ENCODE peak calls at places on chromosomes 1 and 21, in nine cellular contexts. One of them, this sample, is unnamed.

GRCh38 chr1:146051452-146051852 is 29.9 kb upstream of the HJV start:
- DNase-seq in A172: no peak
- DNase-seq in amniotic stem cell: no peak
- DNase-seq in lower lobe of right lung: no peak
- DNase-seq in C1 segment of cervical spinal cord: no peak
- DNase-seq in NCI-H187: peak; percentile 83
- DNase-seq in CD4-positive, alpha-beta memory T cell: peak; percentile 15
- DNase-seq in fibroblast of pulmonary artery: no peak
- DNase-seq in iris pigment epithelial cell: no peak
- DNase-seq in this sample: no peak

GRCh38 chr1:2288308-2288707 is 60.2 kb downstream of the SKI start:
- DNase-seq in A172: no peak
- DNase-seq in amniotic stem cell: no peak
- DNase-seq in lower lobe of right lung: no peak
- DNase-seq in C1 segment of cervical spinal cord: no peak
- DNase-seq in NCI-H187: no peak
- DNase-seq in CD4-positive, alpha-beta memory T cell: no peak
- DNase-seq in fibroblast of pulmonary artery: no peak
- DNase-seq in iris pigment epithelial cell: no peak
- DNase-seq in this sample: no peak

GRCh38 chr1:225565845-225566244 is 87.1 kb downstream of the ENAH start:
- DNase-seq in A172: no peak
- DNase-seq in amniotic stem cell: no peak
- DNase-seq in lower lobe of right lung: no peak
- DNase-seq in C1 segment of cervical spinal cord: no peak
- DNase-seq in NCI-H187: no peak
- DNase-seq in CD4-positive, alpha-beta memory T cell: no peak
- DNase-seq in fibroblast of pulmonary artery: peak; percentile 69
- DNase-seq in iris pigment epithelial cell: peak; percentile 47
- DNase-seq in this sample: no peak

GRCh38 chr1:155322571-155322952 is 1.9 kb downstream of the RUSC1 start:
- DNase-seq in A172: peak; percentile 40
- DNase-seq in amniotic stem cell: no peak
- DNase-seq in lower lobe of right lung: peak; percentile 53
- DNase-seq in C1 segment of cervical spinal cord: no peak
- DNase-seq in NCI-H187: no peak
- DNase-seq in CD4-positive, alpha-beta memory T cell: no peak
- DNase-seq in fibroblast of pulmonary artery: peak; percentile 45
- DNase-seq in iris pigment epithelial cell: peak; percentile 37
- DNase-seq in this sample: no peak

GRCh38 chr1:14421977-14422609 is 176.4 kb upstream of the KAZN start:
- DNase-seq in A172: no peak
- DNase-seq in amniotic stem cell: no peak
- DNase-seq in lower lobe of right lung: no peak
- DNase-seq in C1 segment of cervical spinal cord: no peak
- DNase-seq in NCI-H187: no peak
- DNase-seq in CD4-positive, alpha-beta memory T cell: no peak
- DNase-seq in fibroblast of pulmonary artery: no peak
- DNase-seq in iris pigment epithelial cell: no peak
- DNase-seq in this sample: no peak

GRCh38 chr1:17502326-17502778 is 37.1 kb upstream of the ARHGEF10L start:
- DNase-seq in A172: peak; percentile 56
- DNase-seq in amniotic stem cell: peak; percentile 64
- DNase-seq in lower lobe of right lung: peak; percentile 89
- DNase-seq in C1 segment of cervical spinal cord: peak; percentile 64
- DNase-seq in NCI-H187: peak; percentile 80
- DNase-seq in CD4-positive, alpha-beta memory T cell: no peak
- DNase-seq in fibroblast of pulmonary artery: peak; percentile 86
- DNase-seq in iris pigment epithelial cell: peak; percentile 69
- DNase-seq in this sample: peak; percentile 90

GRCh38 chr1:205442051-205442721 is 13.7 kb downstream of the BLACAT1 start:
- DNase-seq in A172: no peak
- DNase-seq in amniotic stem cell: no peak
- DNase-seq in lower lobe of right lung: peak; percentile 62
- DNase-seq in C1 segment of cervical spinal cord: no peak
- DNase-seq in NCI-H187: no peak
- DNase-seq in CD4-positive, alpha-beta memory T cell: no peak
- DNase-seq in fibroblast of pulmonary artery: no peak
- DNase-seq in iris pigment epithelial cell: no peak
- DNase-seq in this sample: no peak

GRCh38 chr1:25658791-25659431 is 42.3 kb downstream of the MAN1C1 start:
- DNase-seq in A172: no peak
- DNase-seq in amniotic stem cell: no peak
- DNase-seq in lower lobe of right lung: no peak
- DNase-seq in C1 segment of cervical spinal cord: no peak
- DNase-seq in NCI-H187: no peak
- DNase-seq in CD4-positive, alpha-beta memory T cell: no peak
- DNase-seq in fibroblast of pulmonary artery: peak; percentile 28
- DNase-seq in iris pigment epithelial cell: no peak
- DNase-seq in this sample: peak; percentile 81

GRCh38 chr1:50424045-50424939 is 1.0 kb upstream of the DMRTA2 start:
- DNase-seq in A172: peak; percentile 29
- DNase-seq in amniotic stem cell: no peak
- DNase-seq in lower lobe of right lung: no peak
- DNase-seq in C1 segment of cervical spinal cord: no peak
- DNase-seq in NCI-H187: no peak
- DNase-seq in CD4-positive, alpha-beta memory T cell: no peak
- DNase-seq in fibroblast of pulmonary artery: peak; percentile 19
- DNase-seq in iris pigment epithelial cell: no peak
- DNase-seq in this sample: no peak

GRCh38 chr1:114345930-114346479 is 165.0 kb downstream of the TRIM33 start:
- DNase-seq in A172: no peak
- DNase-seq in amniotic stem cell: no peak
- DNase-seq in lower lobe of right lung: no peak
- DNase-seq in C1 segment of cervical spinal cord: no peak
- DNase-seq in NCI-H187: no peak
- DNase-seq in CD4-positive, alpha-beta memory T cell: no peak
- DNase-seq in fibroblast of pulmonary artery: peak; percentile 10
- DNase-seq in iris pigment epithelial cell: no peak
- DNase-seq in this sample: no peak

GRCh38 chr1:47532831-47533175 is 95.0 kb downstream of the FOXD2 start:
- DNase-seq in A172: no peak
- DNase-seq in amniotic stem cell: no peak
- DNase-seq in lower lobe of right lung: no peak
- DNase-seq in C1 segment of cervical spinal cord: no peak
- DNase-seq in NCI-H187: no peak
- DNase-seq in CD4-positive, alpha-beta memory T cell: no peak
- DNase-seq in fibroblast of pulmonary artery: no peak
- DNase-seq in iris pigment epithelial cell: no peak
- DNase-seq in this sample: no peak

GRCh38 chr1:5601516-5601915 is 390.7 kb downstream of the NPHP4 start:
- DNase-seq in A172: no peak
- DNase-seq in amniotic stem cell: no peak
- DNase-seq in lower lobe of right lung: no peak
- DNase-seq in C1 segment of cervical spinal cord: no peak
- DNase-seq in NCI-H187: no peak
- DNase-seq in CD4-positive, alpha-beta memory T cell: no peak
- DNase-seq in fibroblast of pulmonary artery: no peak
- DNase-seq in iris pigment epithelial cell: no peak
- DNase-seq in this sample: no peak

GRCh38 chr1:176656257-176656995 is 193.5 kb downstream of the PAPPA2 start:
- DNase-seq in A172: peak; percentile 79
- DNase-seq in amniotic stem cell: peak; percentile 87
- DNase-seq in lower lobe of right lung: no peak
- DNase-seq in C1 segment of cervical spinal cord: no peak
- DNase-seq in NCI-H187: no peak
- DNase-seq in CD4-positive, alpha-beta memory T cell: no peak
- DNase-seq in fibroblast of pulmonary artery: peak; percentile 76
- DNase-seq in iris pigment epithelial cell: peak; percentile 55
- DNase-seq in this sample: no peak

GRCh38 chr1:93601686-93602085 is 80.0 kb downstream of the BCAR3 start:
- DNase-seq in A172: no peak
- DNase-seq in amniotic stem cell: no peak
- DNase-seq in lower lobe of right lung: no peak
- DNase-seq in C1 segment of cervical spinal cord: no peak
- DNase-seq in NCI-H187: no peak
- DNase-seq in CD4-positive, alpha-beta memory T cell: no peak
- DNase-seq in fibroblast of pulmonary artery: no peak
- DNase-seq in iris pigment epithelial cell: no peak
- DNase-seq in this sample: no peak

GRCh38 chr1:216528816-216529215 is 105.6 kb upstream of the USH2A start:
- DNase-seq in A172: no peak
- DNase-seq in amniotic stem cell: no peak
- DNase-seq in lower lobe of right lung: no peak
- DNase-seq in C1 segment of cervical spinal cord: no peak
- DNase-seq in NCI-H187: no peak
- DNase-seq in CD4-positive, alpha-beta memory T cell: no peak
- DNase-seq in fibroblast of pulmonary artery: peak; percentile 21
- DNase-seq in iris pigment epithelial cell: no peak
- DNase-seq in this sample: no peak

GRCh38 chr1:167805041-167805556 is 83.3 kb downstream of the MPZL1 start:
- DNase-seq in A172: no peak
- DNase-seq in amniotic stem cell: no peak
- DNase-seq in lower lobe of right lung: no peak
- DNase-seq in C1 segment of cervical spinal cord: no peak
- DNase-seq in NCI-H187: no peak
- DNase-seq in CD4-positive, alpha-beta memory T cell: peak; percentile 37
- DNase-seq in fibroblast of pulmonary artery: no peak
- DNase-seq in iris pigment epithelial cell: no peak
- DNase-seq in this sample: no peak

GRCh38 chr1:31793086-31793485 is 22.7 kb downstream of the SPOCD1 start:
- DNase-seq in A172: no peak
- DNase-seq in amniotic stem cell: no peak
- DNase-seq in lower lobe of right lung: peak; percentile 44
- DNase-seq in C1 segment of cervical spinal cord: no peak
- DNase-seq in NCI-H187: no peak
- DNase-seq in CD4-positive, alpha-beta memory T cell: no peak
- DNase-seq in fibroblast of pulmonary artery: no peak
- DNase-seq in iris pigment epithelial cell: no peak
- DNase-seq in this sample: peak; percentile 64

GRCh38 chr1:117930173-117930447 is 571 bp downstream of the WDR3 start:
- DNase-seq in A172: no peak
- DNase-seq in amniotic stem cell: no peak
- DNase-seq in lower lobe of right lung: no peak
- DNase-seq in C1 segment of cervical spinal cord: no peak
- DNase-seq in NCI-H187: no peak
- DNase-seq in CD4-positive, alpha-beta memory T cell: no peak
- DNase-seq in fibroblast of pulmonary artery: no peak
- DNase-seq in iris pigment epithelial cell: no peak
- DNase-seq in this sample: no peak

GRCh38 chr1:224565186-224565585 is 50.9 kb upstream of the CNIH3 start:
- DNase-seq in A172: peak; percentile 96
- DNase-seq in amniotic stem cell: no peak
- DNase-seq in lower lobe of right lung: peak; percentile 46
- DNase-seq in C1 segment of cervical spinal cord: no peak
- DNase-seq in NCI-H187: no peak
- DNase-seq in CD4-positive, alpha-beta memory T cell: no peak
- DNase-seq in fibroblast of pulmonary artery: peak; percentile 85
- DNase-seq in iris pigment epithelial cell: peak; percentile 81
- DNase-seq in this sample: no peak

GRCh38 chr1:78121650-78122210 is 76.0 kb downstream of the GIPC2 start:
- DNase-seq in A172: no peak
- DNase-seq in amniotic stem cell: no peak
- DNase-seq in lower lobe of right lung: no peak
- DNase-seq in C1 segment of cervical spinal cord: no peak
- DNase-seq in NCI-H187: no peak
- DNase-seq in CD4-positive, alpha-beta memory T cell: no peak
- DNase-seq in fibroblast of pulmonary artery: no peak
- DNase-seq in iris pigment epithelial cell: no peak
- DNase-seq in this sample: no peak

GRCh38 chr1:212671342-212672031 is 28.2 kb downstream of the BATF3 start:
- DNase-seq in A172: peak; percentile 96
- DNase-seq in amniotic stem cell: no peak
- DNase-seq in lower lobe of right lung: peak; percentile 67
- DNase-seq in C1 segment of cervical spinal cord: no peak
- DNase-seq in NCI-H187: no peak
- DNase-seq in CD4-positive, alpha-beta memory T cell: no peak
- DNase-seq in fibroblast of pulmonary artery: peak; percentile 49
- DNase-seq in iris pigment epithelial cell: peak; percentile 40
- DNase-seq in this sample: peak; percentile 83

GRCh38 chr1:25556791-25557476 is 13.5 kb downstream of the LDLRAP1 start:
- DNase-seq in A172: peak; percentile 62
- DNase-seq in amniotic stem cell: no peak
- DNase-seq in lower lobe of right lung: no peak
- DNase-seq in C1 segment of cervical spinal cord: no peak
- DNase-seq in NCI-H187: no peak
- DNase-seq in CD4-positive, alpha-beta memory T cell: peak; percentile 57
- DNase-seq in fibroblast of pulmonary artery: peak; percentile 55
- DNase-seq in iris pigment epithelial cell: peak; percentile 67
- DNase-seq in this sample: no peak

GRCh38 chr21:43659136-43660000 is at the start of the genes HSF2BP and RRP1B:
- DNase-seq in A172: peak; percentile 65
- DNase-seq in amniotic stem cell: peak; percentile 45
- DNase-seq in lower lobe of right lung: peak; percentile 86
- DNase-seq in C1 segment of cervical spinal cord: peak; percentile 43
- DNase-seq in NCI-H187: peak; percentile 66
- DNase-seq in CD4-positive, alpha-beta memory T cell: peak; percentile 82
- DNase-seq in fibroblast of pulmonary artery: peak; percentile 86
- DNase-seq in iris pigment epithelial cell: peak; percentile 87
- DNase-seq in this sample: peak; percentile 86

GRCh38 chr1:69987881-69988280 is 217.5 kb downstream of the LRRC40 start:
- DNase-seq in A172: no peak
- DNase-seq in amniotic stem cell: no peak
- DNase-seq in lower lobe of right lung: no peak
- DNase-seq in C1 segment of cervical spinal cord: no peak
- DNase-seq in NCI-H187: no peak
- DNase-seq in CD4-positive, alpha-beta memory T cell: no peak
- DNase-seq in fibroblast of pulmonary artery: no peak
- DNase-seq in iris pigment epithelial cell: no peak
- DNase-seq in this sample: no peak

GRCh38 chr1:44802306-44803061 is 2.3 kb downstream of the PLK3 start:
- DNase-seq in A172: no peak
- DNase-seq in amniotic stem cell: no peak
- DNase-seq in lower lobe of right lung: peak; percentile 50
- DNase-seq in C1 segment of cervical spinal cord: no peak
- DNase-seq in NCI-H187: no peak
- DNase-seq in CD4-positive, alpha-beta memory T cell: peak; percentile 22
- DNase-seq in fibroblast of pulmonary artery: no peak
- DNase-seq in iris pigment epithelial cell: no peak
- DNase-seq in this sample: no peak

GRCh38 chr1:93061895-93062792 is 16.9 kb upstream of the MTF2 start:
- DNase-seq in A172: peak; percentile 18
- DNase-seq in amniotic stem cell: peak; percentile 12
- DNase-seq in lower lobe of right lung: no peak
- DNase-seq in C1 segment of cervical spinal cord: no peak
- DNase-seq in NCI-H187: no peak
- DNase-seq in CD4-positive, alpha-beta memory T cell: peak; percentile 52
- DNase-seq in fibroblast of pulmonary artery: peak; percentile 64
- DNase-seq in iris pigment epithelial cell: peak; percentile 55
- DNase-seq in this sample: no peak

GRCh38 chr1:56645663-56646330 is 683 bp downstream of the PRKAA2 start:
- DNase-seq in A172: peak; percentile 2
- DNase-seq in amniotic stem cell: no peak
- DNase-seq in lower lobe of right lung: no peak
- DNase-seq in C1 segment of cervical spinal cord: no peak
- DNase-seq in NCI-H187: peak; percentile 9
- DNase-seq in CD4-positive, alpha-beta memory T cell: no peak
- DNase-seq in fibroblast of pulmonary artery: no peak
- DNase-seq in iris pigment epithelial cell: no peak
- DNase-seq in this sample: no peak

This sample was measured in cardiac septum.